ENCODE peak calls at places on chromosomes 13 and 19, in four cellular contexts. T, M, Q and Y are unnamed samples. For H3K36me3 and H3K4me1, the result is how much of the 10 kb centered on the place peaks cover.

GRCh38 chr19:1089891-1090290 is 5.3 kb downstream of the POLR2E start:
- DNase-seq in T (no peak), M (no peak), Q (no peak), Y (peak)

GRCh38 chr13:108508263-108508662 is 121.1 kb upstream of the MYO16 start:
- DNase-seq in T (no peak), M (no peak), Q (no peak), Y (no peak)

GRCh38 chr19:50916069-50916468 is 4.9 kb upstream of the KLK4 start:
- DNase-seq in T (no peak), M (no peak), Q (no peak), Y (no peak)

GRCh38 chr19:912181-913079 is 589 bp downstream of the R3HDM4 start:
- DNase-seq in T (no peak), M (no peak), Q (no peak), Y (no peak)

GRCh38 chr13:111912991-111913781 is 153.8 kb upstream of the SOX1 start:
- DNase-seq in T (no peak), M (peak), Q (no peak), Y (no peak)

GRCh38 chr13:42484396-42484795 is 89.6 kb upstream of the TNFSF11 start:
- DNase-seq in T (no peak), M (no peak), Q (no peak), Y (no peak)

GRCh38 chr19:29576761-29577661 is 29.1 kb upstream of the POP4 start:
- DNase-seq in T (no peak), M (no peak), Q (no peak), Y (no peak)

GRCh38 chr13:109666656-109667448 is 119.5 kb downstream of the IRS2 start:
- DNase-seq in T (no peak), M (no peak), Q (no peak), Y (no peak)

GRCh38 chr19:28884786-28885476 is 328.0 kb downstream of the UQCRFS1 start:
- DNase-seq in T (no peak), M (no peak), Q (no peak), Y (no peak)

GRCh38 chr19:18842166-18842565 is 10.4 kb downstream of the UPF1 start:
- DNase-seq in T (no peak), M (no peak), Q (no peak), Y (no peak)
- H3K36me3 ChIP-seq in T (under half), M (under half), Q (under half), Y (under half)

GRCh38 chr19:12638611-12639182 is 27.8 kb downstream of the MAN2B1 start:
- DNase-seq in T (no peak), M (no peak), Q (no peak), Y (no peak)
- H3K27ac ChIP-seq in T (no peak), M (no peak), Q (no peak), Y (no peak)

GRCh38 chr19:2482354-2483038 is 6.6 kb downstream of the GADD45B start:
- DNase-seq in T (no peak), M (no peak), Q (no peak), Y (no peak)

GRCh38 chr19:2485428-2485827 is 9.5 kb downstream of the GADD45B start:
- DNase-seq in T (no peak), M (no peak), Q (no peak), Y (no peak)

GRCh38 chr19:2483084-2483483 is 7.2 kb downstream of the GADD45B start:
- DNase-seq in T (no peak), M (no peak), Q (no peak), Y (no peak)

GRCh38 chr19:2484178-2484937 is 8.4 kb downstream of the GADD45B start:
- DNase-seq in T (no peak), M (no peak), Q (no peak), Y (no peak)

GRCh38 chr19:2483484-2484151 is 7.7 kb downstream of the GADD45B start:
- DNase-seq in T (no peak), M (no peak), Q (no peak), Y (no peak)
- H3K4me1 ChIP-seq in T (under half), M (under half), Q (under half), Y (under half)

GRCh38 chr13:114050536-114051450 is 76.9 kb upstream of the C13orf46 start:
- DNase-seq in T (no peak), M (no peak), Q (no peak), Y (no peak)

GRCh38 chr13:114047358-114047881 is 73.5 kb upstream of the C13orf46 start:
- DNase-seq in T (no peak), M (no peak), Q (no peak), Y (no peak)

GRCh38 chr13:114049626-114050101 is 75.8 kb upstream of the C13orf46 start:
- DNase-seq in T (no peak), M (no peak), Q (no peak), Y (peak)

GRCh38 chr13:114048463-114048862 is 74.6 kb upstream of the C13orf46 start:
- DNase-seq in T (no peak), M (no peak), Q (no peak), Y (no peak)

GRCh38 chr13:114049026-114049425 is 75.2 kb upstream of the C13orf46 start:
- DNase-seq in T (no peak), M (no peak), Q (no peak), Y (peak)
- H3K36me3 ChIP-seq in T (half or more), M (under half), Q (under half), Y (half or more)

GRCh38 chr13:33083054-33083453 is 66.8 kb downstream of the KL start:
- DNase-seq in T (no peak), M (no peak), Q (no peak), Y (no peak)

GRCh38 chr13:33087790-33088189 is 71.6 kb downstream of the KL start:
- DNase-seq in T (no peak), M (no peak), Q (no peak), Y (no peak)

GRCh38 chr13:33089311-33089710 is 73.1 kb downstream of the KL start:
- DNase-seq in T (no peak), M (no peak), Q (no peak), Y (no peak)

GRCh38 chr13:33090755-33091454 is 74.7 kb downstream of the KL start:
- DNase-seq in T (no peak), M (no peak), Q (no peak), Y (no peak)

GRCh38 chr13:33087091-33087490 is 70.9 kb downstream of the KL start:
- DNase-seq in T (no peak), M (no peak), Q (no peak), Y (no peak)
- H3K27ac ChIP-seq in T (no peak), M (no peak), Q (no peak), Y (no peak)

GRCh38 chr19:5136060-5136855 is 167.3 kb downstream of the KDM4B start:
- DNase-seq in T (no peak), M (no peak), Q (no peak), Y (no peak)
- H3K4me1 ChIP-seq in T (under half), M (under half), Q (under half), Y (under half)

GRCh38 chr19:49564616-49565045 is 15.7 kb downstream of the NOSIP start:
- DNase-seq in T (no peak), M (no peak), Q (no peak), Y (peak)
- H3K36me3 ChIP-seq in T (under half), M (under half), Q (under half), Y (under half)